ENCODE peak calls at places on chromosome 15, in seven cellular contexts. O is CD8-positive, alpha-beta memory T cell; I is cardiac muscle cell; Q is iris pigment epithelial cell; L is A172; X is NK-92 treated with Interleukin-12 subunit alpha and Interleukin-12 subunit beta, amount 100 ng/mL, for 24 hours; A is GF-D8. S is an unnamed sample.

GRCh38 chr15:61228025-61228901 is 839 bp downstream of the RORA start:
- DNase-seq in L (no peak), Q (peak), O (no peak), A (no peak), I (peak), X (no peak), S (no peak)

GRCh38 chr15:55917881-55918296 is 75.5 kb downstream of the NEDD4 start:
- DNase-seq in A (no peak), O (no peak), X (no peak), Q (peak), L (peak), I (peak), S (peak)

GRCh38 chr15:101489633-101490407 is at the start of gene PCSK6:
- DNase-seq in X (no peak), L (no peak), I (peak), Q (no peak), O (no peak), A (no peak), S (peak)

GRCh38 chr15:55872471-55872870 is 120.9 kb downstream of the NEDD4 start:
- DNase-seq in L (peak), X (no peak), I (no peak), Q (peak), A (no peak), O (no peak), S (no peak)

GRCh38 chr15:39269821-39270220 is 311.1 kb upstream of the THBS1 start:
- DNase-seq in A (no peak), O (no peak), L (no peak), X (no peak), I (no peak), Q (no peak), S (peak)

GRCh38 chr15:94834000-94834399 is 602.6 kb downstream of the MCTP2 start:
- DNase-seq in O (no peak), X (no peak), Q (no peak), L (no peak), A (no peak), I (no peak), S (no peak)

GRCh38 chr15:82051664-82052063 is 5.8 kb upstream of the MEX3B start:
- DNase-seq in O (no peak), I (no peak), A (no peak), X (no peak), L (peak), Q (peak), S (no peak)

GRCh38 chr15:55389276-55389631 is 18.9 kb downstream of the CCPG1 start:
- DNase-seq in L (no peak), Q (peak), I (no peak), O (no peak), A (no peak), X (no peak), S (no peak)

GRCh38 chr15:51103330-51103729 is 8.6 kb upstream of the TNFAIP8L3 start:
- DNase-seq in Q (peak), A (no peak), I (no peak), X (no peak), O (no peak), L (peak), S (no peak)

GRCh38 chr15:68833734-68834334 is 13.1 kb upstream of the ANP32A start:
- DNase-seq in Q (no peak), X (no peak), I (no peak), A (no peak), L (no peak), O (no peak), S (no peak)

GRCh38 chr15:83398591-83398990 is 48.5 kb upstream of the SH3GL3 start:
- DNase-seq in X (no peak), Q (peak), O (no peak), L (peak), I (no peak), A (no peak), S (no peak)

GRCh38 chr15:43132830-43133428 is 457 bp upstream of the TMEM62 start:
- DNase-seq in L (no peak), A (no peak), Q (no peak), O (no peak), I (no peak), X (no peak), S (no peak)

GRCh38 chr15:90201150-90201943 is at the start of gene SEMA4B:
- DNase-seq in X (peak), A (peak), L (no peak), Q (peak), O (peak), I (peak), S (peak)

GRCh38 chr15:29821416-29822099 is 710 bp downstream of the TJP1 start:
- DNase-seq in O (no peak), I (peak), Q (peak), X (no peak), L (peak), A (no peak), S (peak)

GRCh38 chr15:26179906-26180305 is 316.8 kb upstream of the ATP10A start:
- DNase-seq in I (peak), L (no peak), O (no peak), X (no peak), Q (no peak), A (no peak), S (peak)

GRCh38 chr15:60020736-60021135 is 16.6 kb downstream of the FOXB1 start:
- DNase-seq in A (no peak), I (no peak), Q (no peak), X (no peak), O (no peak), L (peak), S (no peak)

GRCh38 chr15:37059051-37059450 is 41.3 kb downstream of the MEIS2 start:
- DNase-seq in X (no peak), L (no peak), O (no peak), I (no peak), A (no peak), Q (peak), S (no peak)

GRCh38 chr15:41727143-41727542 is 47.1 kb upstream of the MAPKBP1 start:
- DNase-seq in O (no peak), I (no peak), A (no peak), X (no peak), L (no peak), Q (peak), S (no peak)

GRCh38 chr15:62059818-62060115 is 480 bp downstream of the VPS13C start:
- DNase-seq in A (peak), O (peak), X (peak), L (peak), I (peak), Q (peak), S (peak)

GRCh38 chr15:88704791-88705768 is 66.3 kb downstream of the ISG20 start:
- DNase-seq in X (no peak), Q (no peak), L (no peak), I (peak), O (no peak), A (no peak), S (no peak)

S was measured in NCI-H526.